ENCODE peak calls at places on chromosomes 2 and 18, in six cellular contexts. T is HS-27A, L is cardiac septum, D is T follicular helper cell, N is endothelial cell, G is iPS-NIHi11. Z is an unnamed sample.

GRCh38 chr2:215071676-215072075 is 66.8 kb downstream of the ABCA12 start:
- DNase-seq in L (no peak), G (no peak), T (no peak), N (no peak), D (no peak), Z (no peak)

GRCh38 chr2:98643496-98644100 is 35.2 kb downstream of the UNC50 start:
- DNase-seq in G (no peak), T (no peak), N (no peak), L (no peak), D (no peak), Z (no peak)

GRCh38 chr2:126761981-126762878 is 106.3 kb downstream of the GYPC start:
- DNase-seq in N (no peak), L (no peak), D (peak), T (no peak), G (no peak), Z (no peak)

GRCh38 chr2:165406053-165406628 is 63.4 kb upstream of the CSRNP3 start:
- DNase-seq in G (peak), T (peak), D (no peak), L (no peak), N (no peak), Z (no peak)

GRCh38 chr2:56811401-56811800 is 627.6 kb downstream of the CCDC85A start:
- DNase-seq in L (no peak), T (no peak), N (no peak), D (no peak), G (no peak), Z (no peak)

GRCh38 chr2:234763051-234763909 is 188.5 kb upstream of the SH3BP4 start:
- DNase-seq in D (no peak), G (no peak), L (no peak), N (no peak), T (no peak), Z (no peak)

GRCh38 chr2:226802573-226802972 is 3.0 kb upstream of the IRS1 start:
- DNase-seq in T (peak), G (peak), L (no peak), N (peak), D (no peak), Z (no peak)

GRCh38 chr18:38933322-38933721 is 1367.7 kb upstream of the CELF4 start:
- DNase-seq in G (no peak), N (no peak), D (no peak), T (no peak), L (no peak), Z (no peak)

GRCh38 chr2:161228511-161229240 is 68.4 kb downstream of the TANK start:
- DNase-seq in L (no peak), G (no peak), N (no peak), D (no peak), T (no peak), Z (no peak)

GRCh38 chr2:192042126-192042525 is 152.6 kb downstream of the TMEFF2 start:
- DNase-seq in N (no peak), D (no peak), L (no peak), G (no peak), T (no peak), Z (no peak)

GRCh38 chr2:83196225-83196624 is 1262.9 kb downstream of the SUCLG1 start:
- DNase-seq in G (peak), D (no peak), T (no peak), N (no peak), L (no peak), Z (peak)

GRCh38 chr2:216808805-216809425 is 50.9 kb downstream of the TNP1 start:
- DNase-seq in N (no peak), T (no peak), D (no peak), L (no peak), G (no peak), Z (no peak)

GRCh38 chr2:230542751-230543150 is 126.8 kb downstream of the SP100 start:
- DNase-seq in D (no peak), N (no peak), G (no peak), T (no peak), L (no peak), Z (no peak)

GRCh38 chr2:134594399-134594798 is 124.4 kb downstream of the TMEM163 start:
- DNase-seq in T (no peak), N (no peak), G (no peak), D (no peak), L (no peak), Z (no peak)

GRCh38 chr2:11344342-11344955 is at the start of gene ROCK2:
- DNase-seq in T (peak), L (peak), D (peak), G (peak), N (peak), Z (peak)